ENCODE peak calls at places on chromosomes 2 and 18, in six cellular contexts. V is heart left ventricle, F is A549, Q is AG09319, S is nephron progenitor cell, E is GM10248. U is an unnamed sample.

GRCh38 chr18:52353589-52353988 is 13.6 kb downstream of the DCC start:
- DNase-seq in S (no peak), E (no peak), Q (no peak), V (no peak), F (no peak), U (no peak)

GRCh38 chr2:222424729-222425671 is 657 bp downstream of the SGPP2 start:
- DNase-seq in S (peak; percentile 53), E (peak; percentile 56), Q (no peak), V (no peak), F (no peak), U (peak; percentile 60)

GRCh38 chr2:127637725-127638252 is 8.2 kb upstream of the GPR17 start:
- DNase-seq in F (peak; percentile 51), S (no peak), E (no peak), V (peak; percentile 77), Q (peak; percentile 35), U (no peak)

GRCh38 chr18:62200121-62200914 is 13.3 kb downstream of the RELCH start:
- DNase-seq in V (no peak), E (no peak), S (no peak), Q (no peak), F (no peak), U (no peak)

GRCh38 chr2:236848467-236848866 is 237.2 kb upstream of the COPS8 start:
- DNase-seq in F (no peak), S (no peak), E (no peak), V (no peak), Q (no peak), U (no peak)

GRCh38 chr18:57372444-57372843 is 20.1 kb downstream of the ST8SIA3 start:
- DNase-seq in F (no peak), E (no peak), Q (no peak), S (no peak), V (no peak), U (no peak)

GRCh38 chr2:108927936-108928659 is 60.9 kb downstream of the EDAR start:
- DNase-seq in V (no peak), S (peak; percentile 54), Q (peak; percentile 10), F (peak; percentile 61), E (peak; percentile 58), U (peak; percentile 70)

GRCh38 chr2:119941388-119941787 is 71.5 kb upstream of the EPB41L5 start:
- DNase-seq in S (no peak), F (no peak), E (no peak), V (no peak), Q (no peak), U (no peak)

GRCh38 chr2:48448274-48449061 is 81.5 kb upstream of the STON1 start:
- DNase-seq in E (no peak), F (no peak), V (no peak), Q (peak; percentile 63), S (no peak), U (no peak)

GRCh38 chr2:239297142-239298125 is 103.4 kb downstream of the HDAC4 start:
- DNase-seq in S (no peak), E (no peak), F (no peak), Q (no peak), V (peak; percentile 25), U (no peak)

GRCh38 chr2:152820048-152820447 is 101.6 kb downstream of the ARL6IP6 start:
- DNase-seq in F (no peak), V (no peak), E (no peak), S (no peak), Q (no peak), U (no peak)

GRCh38 chr2:152825834-152826233 is 107.4 kb downstream of the ARL6IP6 start:
- DNase-seq in V (no peak), S (no peak), E (no peak), F (no peak), Q (no peak), U (no peak)

GRCh38 chr2:152826880-152827279 is 108.5 kb downstream of the ARL6IP6 start:
- DNase-seq in V (no peak), S (no peak), F (peak; percentile 22), E (no peak), Q (no peak), U (no peak)

GRCh38 chr2:152822669-152823068 is 104.2 kb downstream of the ARL6IP6 start:
- DNase-seq in E (no peak), V (no peak), F (no peak), Q (no peak), S (no peak), U (no peak)

GRCh38 chr2:152823901-152824300 is 105.5 kb downstream of the ARL6IP6 start:
- DNase-seq in F (no peak), S (no peak), V (no peak), E (no peak), Q (no peak), U (no peak)
- TF ChIP-seq CTCF in F (no peak), S (no peak), V (no peak), E (no peak), Q (no peak), U (no peak)

DNA sequence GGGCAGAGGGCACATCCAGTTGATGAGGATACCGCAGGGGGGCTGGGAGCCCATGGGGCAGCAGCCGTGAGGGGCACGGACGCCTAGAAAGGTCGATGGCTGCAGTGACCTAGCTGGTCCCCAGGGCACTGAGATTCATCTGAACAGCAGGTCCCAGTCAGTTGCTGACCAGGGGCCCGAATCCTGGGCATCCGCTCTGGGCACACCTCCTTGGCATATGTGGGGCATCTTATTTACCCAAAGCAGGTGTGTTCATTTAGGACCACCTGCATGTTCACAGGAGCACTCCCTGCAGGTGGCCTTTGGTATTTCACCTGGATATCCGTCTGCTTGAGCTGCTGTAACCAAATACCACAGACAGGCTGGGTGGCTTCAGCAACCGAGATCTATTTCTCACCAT is 72.0 kb upstream of the ODC1 start:
- DNase-seq in S (no peak), V (no peak), E (no peak), Q (no peak), F (no peak), U (no peak)
- TF ChIP-seq CTCF in S (peak; percentile 43), V (no peak), E (no peak), Q (no peak), F (no peak), U (no peak)

GRCh38 chr18:9055185-9055584 is 47.3 kb upstream of the NDUFV2 start:
- DNase-seq in V (no peak), S (no peak), F (peak; percentile 47), Q (peak; percentile 69), E (peak; percentile 40), U (peak; percentile 50)
- TF ChIP-seq CTCF in V (peak; percentile 21), S (no peak), F (peak; percentile 50), Q (peak; percentile 18), E (peak; percentile 3), U (no peak)

GRCh38 chr2:24928036-24928435 is 8.0 kb upstream of the ADCY3 start:
- DNase-seq in Q (no peak), S (no peak), F (no peak), V (no peak), E (no peak), U (no peak)
- TF ChIP-seq CTCF in Q (no peak), S (no peak), F (no peak), V (no peak), E (no peak), U (no peak)

DNA sequence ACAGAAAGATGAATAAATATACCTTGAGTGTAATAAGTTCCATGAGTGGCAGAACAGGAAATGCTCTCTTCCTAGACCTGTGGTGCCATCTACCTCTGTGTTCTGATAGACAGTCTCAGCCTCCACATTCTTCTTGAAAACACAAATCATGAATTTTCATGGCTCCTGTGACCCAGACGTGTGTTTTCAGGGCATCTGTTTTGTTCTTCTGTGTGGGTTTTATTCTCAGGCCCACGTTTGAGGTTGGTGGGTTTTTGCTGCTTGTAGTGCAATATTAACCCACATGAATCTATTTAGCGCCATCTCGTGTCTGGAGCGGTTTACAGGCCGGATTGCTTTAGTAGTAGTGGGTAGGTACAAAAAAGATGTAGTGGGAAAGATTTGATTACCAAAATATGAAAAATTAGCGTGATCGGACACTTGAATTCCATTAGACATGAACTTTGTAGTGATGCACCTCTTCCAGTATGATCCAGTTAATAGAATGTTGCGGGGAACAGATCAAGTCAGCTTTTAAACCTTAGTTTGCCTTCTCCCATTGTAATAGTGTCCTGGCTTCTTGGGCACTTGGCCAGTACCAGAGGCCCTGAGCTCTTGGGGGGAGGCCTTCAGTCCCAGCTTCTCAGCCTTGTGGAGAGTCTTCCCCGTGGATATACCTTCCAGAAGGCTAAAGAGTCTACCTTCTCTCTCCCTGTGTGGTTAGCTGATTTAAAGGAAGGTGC is 256.5 kb downstream of the TPGS2 start:
- DNase-seq in S (peak; percentile 48), E (peak; percentile 28), F (peak; percentile 28), Q (peak; percentile 32), V (no peak), U (no peak)
- TF ChIP-seq CTCF in S (peak; percentile 54), E (peak; percentile 69), F (peak; percentile 53), Q (peak; percentile 75), V (peak; percentile 55), U (peak; percentile 47)

GRCh38 chr2:195049372-195050031 is 607.5 kb upstream of the SLC39A10 start:
- DNase-seq in S (no peak), V (no peak), F (no peak), E (no peak), Q (no peak), U (no peak)

GRCh38 chr2:195057001-195057400 is 600.0 kb upstream of the SLC39A10 start:
- DNase-seq in S (no peak), Q (no peak), F (no peak), V (no peak), E (no peak), U (no peak)

GRCh38 chr2:195047955-195048354 is 609.1 kb upstream of the SLC39A10 start:
- DNase-seq in S (no peak), F (no peak), E (no peak), V (no peak), Q (no peak), U (no peak)

GRCh38 chr2:195056001-195056400 is 601.0 kb upstream of the SLC39A10 start:
- DNase-seq in S (no peak), Q (no peak), F (no peak), V (no peak), E (no peak), U (no peak)

GRCh38 chr2:195051401-195051800 is 605.6 kb upstream of the SLC39A10 start:
- DNase-seq in S (no peak), Q (no peak), F (no peak), E (no peak), V (no peak), U (no peak)
- TF ChIP-seq CTCF in S (no peak), Q (no peak), F (no peak), E (no peak), V (no peak), U (no peak)